ENCODE peak calls at places on chromosomes 16 and 17, in ten cellular contexts. Y, B, I, C, Q, W, T, J, S and F are unnamed samples.

GRCh38 chr16:86751081-86752030 is 173.0 kb downstream of the FOXL1 start:
- DNase-seq in Y (no peak), B (no peak), I (no peak), C (no peak), Q (no peak), W (no peak), T (no peak), J (peak; percentile 92), S (peak; percentile 83), F (peak; percentile 63)

GRCh38 chr17:33895491-33895890 is 359.6 kb upstream of the CCL2 start:
- DNase-seq in Y (no peak), B (no peak), I (no peak), C (no peak), Q (no peak), W (no peak), T (no peak), J (no peak), S (no peak), F (no peak)

GRCh38 chr17:73536700-73537680 is 107.3 kb downstream of the SDK2 start:
- DNase-seq in Y (no peak), B (no peak), I (no peak), C (peak; percentile 82), Q (no peak), W (no peak), T (no peak), J (no peak), S (no peak), F (no peak)

GRCh38 chr17:76840884-76841775 is 27.1 kb upstream of the MGAT5B start:
- DNase-seq in Y (no peak), B (no peak), I (no peak), C (peak; percentile 45), Q (no peak), W (no peak), T (no peak), J (no peak), S (peak; percentile 24), F (no peak)

GRCh38 chr16:66476328-66477027 is 49.4 kb downstream of the BEAN1 start:
- DNase-seq in Y (no peak), B (no peak), I (peak; percentile 43), C (no peak), Q (no peak), W (no peak), T (no peak), J (no peak), S (peak; percentile 23), F (no peak)

GRCh38 chr17:76204277-76204676 is 36.0 kb downstream of the RNF157 start:
- DNase-seq in Y (no peak), B (no peak), I (no peak), C (no peak), Q (no peak), W (no peak), T (no peak), J (peak; percentile 77), S (peak; percentile 40), F (no peak)

GRCh38 chr16:3481696-3482658 is 13.3 kb downstream of the C16orf90 start:
- DNase-seq in Y (no peak), B (no peak), I (no peak), C (no peak), Q (no peak), W (no peak), T (no peak), J (no peak), S (no peak), F (no peak)

GRCh38 chr17:49703557-49704277 is 4.0 kb downstream of the SLC35B1 start:
- DNase-seq in Y (no peak), B (no peak), I (no peak), C (peak; percentile 79), Q (no peak), W (no peak), T (peak; percentile 66), J (peak; percentile 31), S (peak; percentile 64), F (no peak)

GRCh38 chr16:53892155-53892554 is 188.2 kb downstream of the FTO start:
- DNase-seq in Y (no peak), B (no peak), I (peak; percentile 72), C (peak; percentile 68), Q (peak; percentile 27), W (no peak), T (no peak), J (peak; percentile 67), S (peak; percentile 90), F (no peak)

GRCh38 chr17:5526821-5527598 is 40.6 kb downstream of the MIS12 start:
- DNase-seq in Y (peak; percentile 51), B (peak; percentile 80), I (peak; percentile 32), C (peak; percentile 26), Q (no peak), W (no peak), T (peak; percentile 83), J (peak; percentile 98), S (peak; percentile 90), F (peak; percentile 63)

GRCh38 chr16:1823821-1824220 is 2.8 kb downstream of the HAGH start:
- DNase-seq in Y (no peak), B (no peak), I (no peak), C (peak; percentile 72), Q (no peak), W (peak; percentile 34), T (no peak), J (peak; percentile 47), S (peak; percentile 70), F (no peak)

GRCh38 chr17:77641718-77642117 is 316.8 kb upstream of the TNRC6C start:
- DNase-seq in Y (no peak), B (no peak), I (no peak), C (no peak), Q (no peak), W (no peak), T (no peak), J (no peak), S (no peak), F (no peak)

GRCh38 chr17:71987634-71988033 is 133.2 kb upstream of the SOX9 start:
- DNase-seq in Y (no peak), B (no peak), I (no peak), C (no peak), Q (no peak), W (no peak), T (no peak), J (peak; percentile 24), S (no peak), F (no peak)

GRCh38 chr17:45170280-45170975 is 8.8 kb downstream of the HEXIM2 start:
- DNase-seq in Y (no peak), B (no peak), I (no peak), C (no peak), Q (no peak), W (no peak), T (no peak), J (no peak), S (no peak), F (no peak)

GRCh38 chr16:1707193-1707790 is 1.3 kb downstream of the MAPK8IP3 start:
- DNase-seq in Y (no peak), B (no peak), I (no peak), C (peak; percentile 48), Q (no peak), W (no peak), T (no peak), J (peak; percentile 55), S (peak; percentile 40), F (no peak)

GRCh38 chr17:41613277-41614082 is 913 bp upstream of the KRT16 start:
- DNase-seq in Y (no peak), B (no peak), I (no peak), C (no peak), Q (no peak), W (no peak), T (no peak), J (no peak), S (no peak), F (no peak)

GRCh38 chr17:70924776-70925175 is 755.4 kb downstream of the KCNJ2 start:
- DNase-seq in Y (no peak), B (no peak), I (no peak), C (no peak), Q (no peak), W (no peak), T (no peak), J (no peak), S (no peak), F (no peak)

GRCh38 chr17:28219771-28220170 is 99.2 kb upstream of the TMEM97 start:
- DNase-seq in Y (no peak), B (no peak), I (no peak), C (no peak), Q (no peak), W (no peak), T (no peak), J (no peak), S (no peak), F (no peak)

GRCh38 chr16:76268824-76269223 is 8.4 kb upstream of the CNTNAP4 start:
- DNase-seq in Y (no peak), B (no peak), I (no peak), C (no peak), Q (no peak), W (no peak), T (no peak), J (no peak), S (no peak), F (no peak)

GRCh38 chr16:76265434-76266045 is 11.7 kb upstream of the CNTNAP4 start:
- DNase-seq in Y (no peak), B (no peak), I (peak; percentile 47), C (peak; percentile 67), Q (no peak), W (no peak), T (no peak), J (peak; percentile 0), S (peak; percentile 46), F (no peak)
- TF ChIP-seq CTCF in Y (no peak), B (peak; percentile 6), I (peak; percentile 34), C (peak; percentile 68), Q (no peak), W (peak; percentile 75), T (no peak), J (peak; percentile 75), S (peak; percentile 63), F (no peak)

GRCh38 chr17:48562934-48563333 is 15.2 kb downstream of the HOXB4 start:
- DNase-seq in Y (no peak), B (no peak), I (no peak), C (no peak), Q (no peak), W (no peak), T (no peak), J (no peak), S (no peak), F (no peak)
- H3K27me3 ChIP-seq in Y (peaks cover 90% of the 10 kb centered on the region), B (no peaks in the 10 kb centered on the region), I (no peaks in the 10 kb centered on the region), C (peaks cover 100% of the 10 kb centered on the region), Q (no peaks in the 10 kb centered on the region), W (no peaks in the 10 kb centered on the region), T (peaks cover 12% of the 10 kb centered on the region), J (no peaks in the 10 kb centered on the region), S (peaks cover 100% of the 10 kb centered on the region), F (peaks cover 11% of the 10 kb centered on the region)

GRCh38 chr17:80498242-80498919 is 22.0 kb upstream of the NPTX1 start:
- DNase-seq in Y (no peak), B (peak; percentile 65), I (peak; percentile 21), C (peak; percentile 59), Q (peak; percentile 77), W (no peak), T (peak; percentile 36), J (peak; percentile 81), S (peak; percentile 81), F (no peak)
- H3K4me3 ChIP-seq in Y (peak overlapping the region; percentile 11), B (no peak overlapping the region), I (no peak overlapping the region), C (no peak overlapping the region), Q (peak overlapping the region; percentile 4), W (no peak overlapping the region), T (no peak overlapping the region), J (no peak overlapping the region), S (no peak overlapping the region), F (no peak overlapping the region)

DNA sequence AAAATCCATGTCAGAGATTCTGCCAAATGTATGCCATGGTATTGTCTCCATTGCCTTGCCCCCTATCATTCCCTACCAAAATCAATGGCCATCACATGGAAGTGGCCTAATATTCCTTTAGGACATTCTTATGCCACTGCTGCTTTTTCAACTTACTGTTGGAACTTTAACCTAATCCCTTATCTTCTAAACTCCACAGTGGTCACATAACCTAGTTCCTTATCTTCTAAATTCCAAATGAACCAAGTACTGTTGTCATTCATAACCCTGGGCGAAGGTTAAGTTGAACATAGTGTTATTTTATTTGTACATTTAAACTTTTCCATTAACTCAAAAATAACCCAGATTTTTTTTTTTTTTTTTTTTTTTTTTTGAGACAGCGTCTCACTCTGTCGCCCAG is 3.6 kb downstream of the HSF5 start:
- DNase-seq in Y (no peak), B (no peak), I (no peak), C (no peak), Q (no peak), W (no peak), T (no peak), J (no peak), S (no peak), F (no peak)
- TF ChIP-seq CTCF in Y (no peak), B (no peak), I (no peak), C (no peak), Q (no peak), W (no peak), T (no peak), J (no peak), S (no peak), F (no peak)